ENCODE peak calls at places on chromosomes 4 and X, in seven cellular contexts. One of them, this sample, is unnamed.

GRCh38 chr4:185269286-185269685 is 59.9 kb downstream of the SNX25 start:
- DNase-seq in mesendoderm: no peak
- DNase-seq in H1: no peak
- DNase-seq in neuronal stem cell: no peak
- DNase-seq in H9: no peak
- DNase-seq in mesenchymal stem cell: no peak
- DNase-seq in trophoblast cell: no peak
- DNase-seq in this sample: no peak

GRCh38 chr4:113582737-113583136 is 178.8 kb downstream of the CAMK2D start:
- DNase-seq in mesendoderm: no peak
- DNase-seq in H9: no peak
- DNase-seq in mesenchymal stem cell: no peak
- DNase-seq in trophoblast cell: no peak
- DNase-seq in neuronal stem cell: no peak
- DNase-seq in H1: no peak
- DNase-seq in this sample: no peak

GRCh38 chr4:169244210-169244609 is 26.5 kb downstream of the SH3RF1 start:
- DNase-seq in mesendoderm: no peak
- DNase-seq in H1: no peak
- DNase-seq in mesenchymal stem cell: no peak
- DNase-seq in trophoblast cell: no peak
- DNase-seq in H9: no peak
- DNase-seq in neuronal stem cell: no peak
- DNase-seq in this sample: no peak

GRCh38 chr4:26937567-26937966 is 76.9 kb downstream of the STIM2 start:
- DNase-seq in mesenchymal stem cell: no peak
- DNase-seq in H9: no peak
- DNase-seq in trophoblast cell: no peak
- DNase-seq in neuronal stem cell: no peak
- DNase-seq in H1: no peak
- DNase-seq in mesendoderm: peak; percentile 35
- DNase-seq in this sample: no peak

GRCh38 chr4:5472166-5472565 is 236.2 kb downstream of the EVC2 start:
- DNase-seq in H1: no peak
- DNase-seq in H9: no peak
- DNase-seq in trophoblast cell: peak; percentile 44
- DNase-seq in mesenchymal stem cell: no peak
- DNase-seq in mesendoderm: no peak
- DNase-seq in neuronal stem cell: no peak
- DNase-seq in this sample: no peak

GRCh38 chr4:163610642-163611041 is 116.2 kb downstream of the TMA16 start:
- DNase-seq in neuronal stem cell: no peak
- DNase-seq in mesenchymal stem cell: no peak
- DNase-seq in H9: no peak
- DNase-seq in trophoblast cell: no peak
- DNase-seq in mesendoderm: peak; percentile 16
- DNase-seq in H1: no peak
- DNase-seq in this sample: no peak

GRCh38 chrX:47316276-47317025 is 53.9 kb upstream of the ZNF157 start:
- DNase-seq in H1: peak; percentile 63
- DNase-seq in neuronal stem cell: peak; percentile 80
- DNase-seq in mesenchymal stem cell: peak; percentile 40
- DNase-seq in H9: peak; percentile 85
- DNase-seq in mesendoderm: peak; percentile 90
- DNase-seq in trophoblast cell: no peak
- DNase-seq in this sample: no peak

GRCh38 chrX:74426615-74427014 is 5.3 kb downstream of the SLC16A2 start:
- DNase-seq in H1: no peak
- DNase-seq in mesendoderm: no peak
- DNase-seq in trophoblast cell: no peak
- DNase-seq in neuronal stem cell: no peak
- DNase-seq in mesenchymal stem cell: no peak
- DNase-seq in H9: no peak
- DNase-seq in this sample: no peak

GRCh38 chrX:81291996-81292395 is 90.1 kb downstream of the SH3BGRL start:
- DNase-seq in H9: no peak
- DNase-seq in H1: no peak
- DNase-seq in mesendoderm: no peak
- DNase-seq in trophoblast cell: no peak
- DNase-seq in mesenchymal stem cell: no peak
- DNase-seq in neuronal stem cell: no peak
- DNase-seq in this sample: no peak

GRCh38 chr4:133081246-133081645 is 67.8 kb upstream of the PCDH10 start:
- DNase-seq in neuronal stem cell: no peak
- DNase-seq in mesenchymal stem cell: no peak
- DNase-seq in mesendoderm: peak; percentile 9
- DNase-seq in trophoblast cell: peak; percentile 4
- DNase-seq in H9: no peak
- DNase-seq in H1: no peak
- DNase-seq in this sample: no peak

GRCh38 chrX:19122641-19123009 is 357 bp upstream of the ADGRG2 start:
- DNase-seq in mesendoderm: no peak
- DNase-seq in H1: peak; percentile 45
- DNase-seq in trophoblast cell: no peak
- DNase-seq in H9: no peak
- DNase-seq in mesenchymal stem cell: no peak
- DNase-seq in neuronal stem cell: no peak
- DNase-seq in this sample: no peak

GRCh38 chrX:41982966-41983365 is 59.6 kb upstream of the CASK start:
- DNase-seq in trophoblast cell: no peak
- DNase-seq in H9: no peak
- DNase-seq in mesenchymal stem cell: no peak
- DNase-seq in H1: no peak
- DNase-seq in neuronal stem cell: no peak
- DNase-seq in mesendoderm: no peak
- DNase-seq in this sample: no peak

GRCh38 chr4:76897522-76898384 is at the start of gene SOWAHB:
- DNase-seq in mesendoderm: peak; percentile 79
- DNase-seq in mesenchymal stem cell: no peak
- DNase-seq in neuronal stem cell: peak; percentile 32
- DNase-seq in H9: peak; percentile 86
- DNase-seq in trophoblast cell: peak; percentile 93
- DNase-seq in H1: peak; percentile 80
- DNase-seq in this sample: no peak

GRCh38 chrX:74343970-74344622 is 40.1 kb downstream of the ZCCHC13 start:
- DNase-seq in mesenchymal stem cell: peak; percentile 96
- DNase-seq in mesendoderm: peak; percentile 96
- DNase-seq in neuronal stem cell: peak; percentile 46
- DNase-seq in H1: peak; percentile 53
- DNase-seq in H9: peak; percentile 85
- DNase-seq in trophoblast cell: peak; percentile 92
- DNase-seq in this sample: peak; percentile 97

GRCh38 chr4:109730294-109731051 is 603 bp upstream of the PLA2G12A start:
- DNase-seq in H1: peak; percentile 84
- DNase-seq in neuronal stem cell: peak; percentile 58
- DNase-seq in mesendoderm: peak; percentile 77
- DNase-seq in mesenchymal stem cell: peak; percentile 75
- DNase-seq in H9: no peak
- DNase-seq in trophoblast cell: peak; percentile 65
- DNase-seq in this sample: peak; percentile 56

GRCh38 chr4:76055005-76055404 is 19.1 kb upstream of the CXCL11 start:
- DNase-seq in H9: no peak
- DNase-seq in mesendoderm: no peak
- DNase-seq in neuronal stem cell: no peak
- DNase-seq in mesenchymal stem cell: no peak
- DNase-seq in trophoblast cell: no peak
- DNase-seq in H1: no peak
- DNase-seq in this sample: no peak

GRCh38 chrX:8960809-8961413 is 73.0 kb downstream of the FAM9B start:
- DNase-seq in neuronal stem cell: no peak
- DNase-seq in H1: no peak
- DNase-seq in mesendoderm: peak; percentile 33
- DNase-seq in H9: no peak
- DNase-seq in trophoblast cell: no peak
- DNase-seq in mesenchymal stem cell: no peak
- DNase-seq in this sample: no peak

GRCh38 chr4:156677136-156677535 is 294.5 kb downstream of the PDGFC start:
- DNase-seq in trophoblast cell: peak; percentile 75
- DNase-seq in neuronal stem cell: peak; percentile 38
- DNase-seq in H1: no peak
- DNase-seq in H9: no peak
- DNase-seq in mesenchymal stem cell: peak; percentile 69
- DNase-seq in mesendoderm: peak; percentile 70
- DNase-seq in this sample: no peak

GRCh38 chr4:128521634-128522253 is 234.1 kb upstream of the PGRMC2 start:
- DNase-seq in H9: no peak
- DNase-seq in neuronal stem cell: no peak
- DNase-seq in mesendoderm: peak; percentile 89
- DNase-seq in trophoblast cell: peak; percentile 92
- DNase-seq in mesenchymal stem cell: peak; percentile 37
- DNase-seq in H1: no peak
- DNase-seq in this sample: peak; percentile 59

GRCh38 chr4:6267573-6267972 is 2.1 kb upstream of the WFS1 start:
- DNase-seq in H9: no peak
- DNase-seq in neuronal stem cell: no peak
- DNase-seq in mesenchymal stem cell: peak; percentile 57
- DNase-seq in trophoblast cell: peak; percentile 45
- DNase-seq in H1: no peak
- DNase-seq in mesendoderm: no peak
- DNase-seq in this sample: no peak

GRCh38 chr4:35500812-35501211 is 743.5 kb downstream of the ARAP2 start:
- DNase-seq in trophoblast cell: no peak
- DNase-seq in mesenchymal stem cell: no peak
- DNase-seq in H9: no peak
- DNase-seq in neuronal stem cell: no peak
- DNase-seq in H1: no peak
- DNase-seq in mesendoderm: no peak
- DNase-seq in this sample: no peak

GRCh38 chrX:96027363-96027894 is 657.2 kb upstream of the DIAPH2 start:
- DNase-seq in mesendoderm: no peak
- DNase-seq in H9: no peak
- DNase-seq in neuronal stem cell: no peak
- DNase-seq in trophoblast cell: peak; percentile 87
- DNase-seq in mesenchymal stem cell: no peak
- DNase-seq in H1: no peak
- DNase-seq in this sample: no peak

DNA sequence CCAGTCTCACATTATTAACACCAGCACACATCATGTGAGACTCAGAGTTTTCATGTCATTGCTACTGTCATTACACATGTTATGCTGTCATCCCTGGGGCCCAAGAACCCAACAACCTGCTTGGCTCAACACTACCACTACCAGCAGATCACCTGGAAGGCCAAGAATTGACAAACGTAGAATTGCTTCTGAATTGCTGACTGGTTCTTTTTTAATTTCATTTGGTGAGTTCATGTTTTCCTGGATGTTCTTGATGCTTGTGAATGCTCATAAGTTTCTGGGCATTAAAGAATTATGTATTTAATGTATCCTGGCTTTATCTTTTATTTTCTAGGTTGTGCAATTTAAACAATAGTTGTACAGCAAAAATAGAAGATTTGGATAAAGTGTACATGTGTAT is 40.2 kb downstream of the ACTRT1 start:
- DNase-seq in neuronal stem cell: no peak
- DNase-seq in H1: no peak
- DNase-seq in H9: no peak
- DNase-seq in trophoblast cell: no peak
- DNase-seq in mesendoderm: no peak
- DNase-seq in mesenchymal stem cell: no peak
- DNase-seq in this sample: no peak
- H3K4ac ChIP-seq in neuronal stem cell: no peak overlapping the region
- H3K4ac ChIP-seq in H1: no peak overlapping the region
- H3K4ac ChIP-seq in H9: no peak overlapping the region
- H3K4ac ChIP-seq in trophoblast cell: no peak overlapping the region
- H3K4ac ChIP-seq in mesendoderm: no peak overlapping the region
- H3K4ac ChIP-seq in mesenchymal stem cell: no peak overlapping the region
- H3K4ac ChIP-seq in this sample: no peak overlapping the region

GRCh38 chr4:100609810-100610209 is 92.0 kb upstream of the EMCN start:
- DNase-seq in mesenchymal stem cell: no peak
- DNase-seq in trophoblast cell: no peak
- DNase-seq in neuronal stem cell: no peak
- DNase-seq in H9: no peak
- DNase-seq in mesendoderm: no peak
- DNase-seq in H1: no peak
- DNase-seq in this sample: no peak
- H3K4ac ChIP-seq in mesenchymal stem cell: no peak overlapping the region
- H3K4ac ChIP-seq in trophoblast cell: no peak overlapping the region
- H3K4ac ChIP-seq in neuronal stem cell: no peak overlapping the region
- H3K4ac ChIP-seq in H9: no peak overlapping the region
- H3K4ac ChIP-seq in mesendoderm: no peak overlapping the region
- H3K4ac ChIP-seq in H1: no peak overlapping the region
- H3K4ac ChIP-seq in this sample: no peak overlapping the region

DNA sequence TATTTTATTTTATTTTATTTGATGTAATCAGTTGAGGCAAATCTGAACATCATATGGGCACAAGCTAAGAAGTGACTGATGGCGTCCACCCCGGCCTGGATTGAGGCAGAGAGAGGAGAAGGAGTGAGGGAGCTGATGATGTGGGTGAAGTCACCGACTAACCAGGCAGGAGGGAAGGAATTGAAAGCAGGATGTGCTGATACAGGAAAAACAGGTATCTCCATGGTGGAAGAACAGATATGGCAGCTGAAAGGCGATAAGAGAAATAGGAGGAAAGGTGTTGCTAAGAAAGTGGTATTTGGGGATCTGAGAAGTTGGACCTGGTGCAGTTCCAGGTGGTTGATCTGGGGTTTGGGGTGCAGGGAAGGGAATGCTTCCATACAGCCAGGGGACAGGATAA is 37.6 kb upstream of the GYPB start:
- DNase-seq in mesendoderm: peak; percentile 12
- DNase-seq in H1: no peak
- DNase-seq in trophoblast cell: peak; percentile 37
- DNase-seq in H9: no peak
- DNase-seq in mesenchymal stem cell: no peak
- DNase-seq in neuronal stem cell: no peak
- DNase-seq in this sample: no peak
- H3K4ac ChIP-seq in mesendoderm: no peak overlapping the region
- H3K4ac ChIP-seq in H1: no peak overlapping the region
- H3K4ac ChIP-seq in trophoblast cell: no peak overlapping the region
- H3K4ac ChIP-seq in H9: no peak overlapping the region
- H3K4ac ChIP-seq in mesenchymal stem cell: no peak overlapping the region
- H3K4ac ChIP-seq in neuronal stem cell: no peak overlapping the region
- H3K4ac ChIP-seq in this sample: no peak overlapping the region

DNA sequence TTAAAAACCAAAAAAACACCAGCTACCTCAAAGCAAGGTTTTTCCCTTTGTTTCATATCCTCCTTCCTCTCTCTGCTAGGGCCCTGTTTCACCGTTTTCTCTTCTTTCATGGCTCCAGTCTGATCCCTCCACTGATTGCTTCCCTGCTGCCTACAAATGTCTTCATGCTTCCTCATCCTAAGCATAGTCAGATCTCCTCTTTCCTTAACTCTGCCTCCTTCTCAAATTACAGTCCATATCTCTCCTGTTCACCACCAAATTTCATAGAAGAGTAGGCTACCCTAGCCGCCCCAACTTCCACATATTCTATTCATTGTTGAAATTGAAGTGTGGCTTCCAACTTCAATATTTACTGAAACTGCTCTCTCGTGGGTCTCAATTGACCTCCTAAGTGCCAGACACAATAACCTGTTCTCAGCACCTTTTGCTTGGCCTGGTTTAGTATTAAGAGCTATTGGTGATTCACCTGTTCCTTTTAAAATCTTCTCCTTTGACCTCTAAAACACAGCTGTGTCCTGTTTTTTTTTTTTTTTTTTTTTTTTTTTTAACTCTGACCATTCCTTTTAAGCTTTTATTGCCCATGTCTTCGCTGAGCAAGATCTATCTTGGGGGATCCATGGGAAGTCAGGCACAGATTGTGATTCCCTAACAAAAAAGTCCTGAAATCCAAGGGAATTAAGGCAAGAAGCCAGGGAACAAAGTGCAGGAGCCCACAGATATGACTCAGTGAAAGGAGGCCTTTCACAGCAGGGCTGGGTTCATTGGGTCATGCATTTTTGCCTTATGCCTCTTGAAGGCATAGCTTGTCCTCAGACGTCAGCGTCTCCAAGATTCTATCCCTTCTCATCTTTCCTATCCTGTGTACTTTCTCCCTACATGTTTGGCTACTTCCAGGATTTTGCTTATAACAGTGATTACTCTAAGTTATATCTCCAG is 85.4 kb downstream of the RPS3A start:
- DNase-seq in mesendoderm: peak; percentile 18
- DNase-seq in trophoblast cell: peak; percentile 37
- DNase-seq in H1: no peak
- DNase-seq in neuronal stem cell: no peak
- DNase-seq in H9: no peak
- DNase-seq in mesenchymal stem cell: peak; percentile 80
- DNase-seq in this sample: peak; percentile 89
- H3K4ac ChIP-seq in mesendoderm: no peak overlapping the region
- H3K4ac ChIP-seq in trophoblast cell: no peak overlapping the region
- H3K4ac ChIP-seq in H1: no peak overlapping the region
- H3K4ac ChIP-seq in neuronal stem cell: no peak overlapping the region
- H3K4ac ChIP-seq in H9: no peak overlapping the region
- H3K4ac ChIP-seq in mesenchymal stem cell: peak overlapping the region; percentile 37
- H3K4ac ChIP-seq in this sample: no peak overlapping the region

This sample was measured in IMR-90.